ENCODE peak calls at places on chromosomes 11 and 22, in nine cellular contexts. Z, N, M, Y, T, X, E, J and W are unnamed samples.

GRCh38 chr11:44112083-44112865 is 16.8 kb downstream of the EXT2 start:
- DNase-seq in Z (no peak), N (peak), M (no peak), Y (no peak), T (peak), X (peak), E (no peak), J (peak), W (no peak)

GRCh38 chr22:18973264-18974031 is 37.4 kb upstream of the PRODH start:
- DNase-seq in Z (no peak), N (no peak), M (no peak), Y (no peak), T (no peak), X (no peak), E (no peak), J (no peak), W (no peak)

GRCh38 chr22:25078591-25078990 is 121.1 kb upstream of the CRYBB3 start:
- DNase-seq in Z (no peak), N (no peak), M (no peak), Y (no peak), T (no peak), X (peak), E (no peak), J (no peak), W (no peak)

GRCh38 chr11:134253189-134253993 is at the start of the genes ACAD8 and THYN1:
- DNase-seq in Z (peak), N (peak), M (peak), Y (peak), T (peak), X (peak), E (peak), J (peak), W (peak)

GRCh38 chr11:126113963-126114362 is 51.3 kb upstream of the CDON start:
- DNase-seq in Z (no peak), N (no peak), M (no peak), Y (no peak), T (no peak), X (no peak), E (no peak), J (no peak), W (no peak)

GRCh38 chr11:106070606-106071005 is 6.5 kb downstream of the KBTBD3 start:
- DNase-seq in Z (no peak), N (no peak), M (no peak), Y (no peak), T (peak), X (no peak), E (no peak), J (no peak), W (no peak)

GRCh38 chr11:134714021-134714656 is 302.1 kb upstream of the B3GAT1 start:
- DNase-seq in Z (no peak), N (no peak), M (no peak), Y (no peak), T (no peak), X (no peak), E (no peak), J (no peak), W (no peak)

GRCh38 chr11:3669742-3670183 is 1.4 kb downstream of the CHRNA10 start:
- DNase-seq in Z (no peak), N (no peak), M (peak), Y (no peak), T (no peak), X (no peak), E (no peak), J (no peak), W (no peak)

GRCh38 chr11:96204721-96205459 is 138.1 kb downstream of the MAML2 start:
- DNase-seq in Z (no peak), N (no peak), M (no peak), Y (no peak), T (no peak), X (no peak), E (no peak), J (no peak), W (no peak)

GRCh38 chr11:71476031-71476430 is 23.0 kb downstream of the NADSYN1 start:
- DNase-seq in Z (no peak), N (no peak), M (no peak), Y (no peak), T (no peak), X (no peak), E (no peak), J (no peak), W (no peak)

GRCh38 chr22:48440673-48441552 is 1386.8 kb downstream of the BRD1 start:
- DNase-seq in Z (no peak), N (no peak), M (no peak), Y (no peak), T (no peak), X (no peak), E (no peak), J (no peak), W (peak)

GRCh38 chr11:123261345-123262106 is 66.5 kb upstream of the CLMP start:
- DNase-seq in Z (peak), N (peak), M (peak), Y (peak), T (peak), X (peak), E (no peak), J (peak), W (no peak)

GRCh38 chr11:119378851-119379465 is 2.5 kb downstream of the USP2 start:
- DNase-seq in Z (no peak), N (peak), M (no peak), Y (peak), T (no peak), X (no peak), E (no peak), J (no peak), W (no peak)

GRCh38 chr11:112599861-112600533 is 339.3 kb upstream of the PLET1 start:
- DNase-seq in Z (no peak), N (no peak), M (no peak), Y (no peak), T (no peak), X (no peak), E (no peak), J (no peak), W (no peak)

GRCh38 chr11:75254326-75254725 is 13.8 kb downstream of the TPBGL start:
- DNase-seq in Z (no peak), N (no peak), M (no peak), Y (no peak), T (no peak), X (no peak), E (no peak), J (no peak), W (no peak)

GRCh38 chr11:84564180-84564866 is 1062.8 kb downstream of the DLG2 start:
- DNase-seq in Z (peak), N (no peak), M (peak), Y (no peak), T (peak), X (peak), E (peak), J (peak), W (no peak)

GRCh38 chr22:23305922-23306374 is 125.6 kb downstream of the BCR start:
- DNase-seq in Z (no peak), N (peak), M (no peak), Y (no peak), T (no peak), X (peak), E (no peak), J (no peak), W (peak)

GRCh38 chr11:69541001-69541285 is 59.5 kb downstream of the LINC01488 start:
- DNase-seq in Z (no peak), N (no peak), M (no peak), Y (no peak), T (no peak), X (peak), E (no peak), J (no peak), W (no peak)

GRCh38 chr22:39534591-39535301 is 2.2 kb upstream of the RPS19BP1 start:
- DNase-seq in Z (no peak), N (peak), M (peak), Y (peak), T (peak), X (peak), E (no peak), J (no peak), W (no peak)

GRCh38 chr11:72004515-72005346 is 6.0 kb downstream of the IL18BP start:
- DNase-seq in Z (no peak), N (no peak), M (no peak), Y (no peak), T (no peak), X (no peak), E (no peak), J (no peak), W (no peak)

GRCh38 chr11:101914349-101914736 is 467 bp upstream of the CEP126 start:
- DNase-seq in Z (no peak), N (no peak), M (no peak), Y (no peak), T (no peak), X (peak), E (peak), J (no peak), W (no peak)

GRCh38 chr11:697028-697491 is 1.4 kb downstream of the TMEM80 start:
- DNase-seq in Z (no peak), N (no peak), M (peak), Y (no peak), T (peak), X (peak), E (peak), J (peak), W (no peak)

GRCh38 chr11:2301631-2302272 is at the start of the genes C11orf21 and TSPAN32:
- DNase-seq in Z (no peak), N (peak), M (no peak), Y (peak), T (no peak), X (peak), E (no peak), J (no peak), W (no peak)

GRCh38 chr11:75475767-75476650 is 43.0 kb upstream of the KLHL35 start:
- DNase-seq in Z (no peak), N (peak), M (no peak), Y (no peak), T (peak), X (peak), E (no peak), J (peak), W (no peak)

GRCh38 chr11:63919267-63920125 is 2.5 kb upstream of the RCOR2 start:
- DNase-seq in Z (no peak), N (peak), M (peak), Y (no peak), T (no peak), X (no peak), E (no peak), J (no peak), W (no peak)

GRCh38 chr11:63918576-63919171 is 1.7 kb upstream of the RCOR2 start:
- DNase-seq in Z (no peak), N (no peak), M (peak), Y (no peak), T (no peak), X (no peak), E (no peak), J (no peak), W (no peak)

GRCh38 chr11:63922673-63923192 is 5.8 kb upstream of the RCOR2 start:
- DNase-seq in Z (no peak), N (no peak), M (no peak), Y (no peak), T (no peak), X (no peak), E (no peak), J (no peak), W (no peak)

GRCh38 chr11:63920126-63920869 is 3.3 kb upstream of the RCOR2 start:
- DNase-seq in Z (no peak), N (peak), M (peak), Y (no peak), T (no peak), X (no peak), E (no peak), J (no peak), W (no peak)

DNA sequence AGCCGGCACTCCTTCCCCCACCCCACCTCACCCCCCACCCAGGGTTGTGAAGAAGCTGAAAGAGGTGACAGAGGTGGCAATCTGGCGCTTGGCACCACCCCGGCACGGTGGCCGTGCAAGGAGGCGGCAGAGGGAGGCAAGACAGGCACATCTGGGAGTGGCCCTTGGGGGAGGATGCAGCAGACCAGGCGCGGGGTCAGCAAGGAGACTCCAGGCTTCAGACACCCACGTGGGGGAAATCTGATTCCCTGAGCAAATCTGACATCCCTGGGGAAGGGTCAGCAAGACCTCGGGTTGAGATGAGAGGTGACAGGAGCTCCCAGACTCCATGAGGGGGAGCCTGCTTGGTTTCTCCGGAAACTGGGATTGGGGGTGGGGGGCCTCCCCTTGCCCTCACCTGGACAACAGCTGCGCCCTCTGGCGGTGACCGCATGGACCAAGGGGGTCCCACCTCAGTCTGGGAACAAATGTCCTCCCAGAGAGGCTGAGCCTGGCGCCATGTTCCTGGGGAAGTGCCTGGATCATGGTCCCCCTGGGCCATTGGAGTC is 4.0 kb upstream of the RCOR2 start:
- DNase-seq in Z (no peak), N (no peak), M (peak), Y (no peak), T (no peak), X (no peak), E (no peak), J (no peak), W (no peak)
- TF ChIP-seq CTCF in Z (no peak), N (peak), M (peak), Y (peak), T (no peak), X (peak), E (peak), J (peak), W (peak)

GRCh38 chr11:9263840-9264380 is 1.2 kb downstream of the DENND5A start:
- DNase-seq in Z (no peak), N (no peak), M (peak), Y (no peak), T (peak), X (peak), E (no peak), J (no peak), W (no peak)

GRCh38 chr11:9265211-9266131 is at the start of gene DENND5A:
- DNase-seq in Z (peak), N (peak), M (peak), Y (peak), T (peak), X (peak), E (peak), J (peak), W (peak)

GRCh38 chr11:9266132-9266736 is 1.1 kb upstream of the DENND5A start:
- DNase-seq in Z (no peak), N (no peak), M (no peak), Y (no peak), T (no peak), X (no peak), E (no peak), J (no peak), W (no peak)

GRCh38 chr11:9264381-9265210 is 554 bp downstream of the DENND5A start:
- DNase-seq in Z (no peak), N (peak), M (peak), Y (no peak), T (peak), X (peak), E (no peak), J (peak), W (peak)

DNA sequence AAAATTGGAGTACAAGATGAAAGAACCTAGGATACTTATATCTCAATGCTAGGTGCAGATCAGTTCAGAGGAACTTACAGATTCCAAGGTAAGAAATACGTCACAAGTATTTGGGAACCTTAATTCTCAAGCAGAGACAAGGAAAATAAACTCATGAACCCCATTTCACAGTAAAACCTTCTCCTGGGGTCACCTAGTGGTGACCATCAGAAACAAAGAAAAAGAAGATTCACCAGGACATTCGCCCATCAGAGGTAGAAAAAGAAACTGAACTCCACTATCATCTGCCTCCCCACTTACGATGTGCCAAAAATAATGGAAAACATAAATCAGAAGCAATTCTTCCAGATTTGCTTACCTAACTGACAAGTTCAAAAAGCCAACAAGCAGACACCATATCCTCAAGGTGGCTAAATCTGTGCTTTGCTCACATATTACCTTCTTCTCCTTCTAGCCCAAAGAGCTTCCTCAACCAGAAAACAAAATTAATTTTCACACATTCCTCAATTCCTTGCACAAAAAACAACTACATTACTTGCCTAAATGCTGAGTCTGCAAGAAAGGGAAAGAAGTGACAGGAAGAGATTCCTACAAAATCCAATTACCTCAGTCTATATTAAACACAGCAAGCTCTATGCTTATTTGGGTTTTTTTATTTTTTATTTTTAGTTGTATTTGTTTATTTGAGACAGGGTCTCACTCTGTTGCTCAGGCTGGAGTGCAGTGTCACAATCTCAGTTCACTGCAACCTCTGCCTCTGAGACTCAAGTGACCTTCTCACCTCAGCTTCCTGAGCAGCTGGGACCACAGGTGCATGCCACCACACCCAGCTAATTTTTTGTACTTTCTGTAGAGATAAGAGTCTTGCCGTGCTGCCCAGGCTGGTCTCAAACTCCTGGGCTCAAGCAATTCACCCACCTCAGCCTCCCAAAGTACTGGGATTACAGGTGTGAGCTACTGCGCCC is 4.7 kb downstream of the DENND5A start:
- DNase-seq in Z (no peak), N (no peak), M (no peak), Y (no peak), T (no peak), X (no peak), E (no peak), J (no peak), W (peak)
- TF ChIP-seq CTCF in Z (no peak), N (no peak), M (no peak), Y (peak), T (no peak), X (peak), E (peak), J (peak), W (peak)

GRCh38 chr11:117612111-117612510 is 184.9 kb downstream of the DSCAML1 start:
- DNase-seq in Z (no peak), N (no peak), M (no peak), Y (no peak), T (no peak), X (no peak), E (no peak), J (no peak), W (no peak)

GRCh38 chr11:117610901-117611300 is 186.1 kb downstream of the DSCAML1 start:
- DNase-seq in Z (no peak), N (no peak), M (no peak), Y (no peak), T (peak), X (peak), E (no peak), J (peak), W (no peak)

GRCh38 chr11:117606807-117607206 is 190.2 kb downstream of the DSCAML1 start:
- DNase-seq in Z (no peak), N (no peak), M (peak), Y (no peak), T (no peak), X (no peak), E (no peak), J (no peak), W (no peak)

GRCh38 chr11:117607449-117607848 is 189.6 kb downstream of the DSCAML1 start:
- DNase-seq in Z (no peak), N (no peak), M (no peak), Y (no peak), T (no peak), X (no peak), E (no peak), J (no peak), W (no peak)

GRCh38 chr11:117610045-117610444 is 187.0 kb downstream of the DSCAML1 start:
- DNase-seq in Z (no peak), N (no peak), M (peak), Y (no peak), T (peak), X (peak), E (no peak), J (peak), W (no peak)
- TF ChIP-seq CTCF in Z (no peak), N (no peak), M (no peak), Y (no peak), T (no peak), X (no peak), E (no peak), J (no peak), W (no peak)

DNA sequence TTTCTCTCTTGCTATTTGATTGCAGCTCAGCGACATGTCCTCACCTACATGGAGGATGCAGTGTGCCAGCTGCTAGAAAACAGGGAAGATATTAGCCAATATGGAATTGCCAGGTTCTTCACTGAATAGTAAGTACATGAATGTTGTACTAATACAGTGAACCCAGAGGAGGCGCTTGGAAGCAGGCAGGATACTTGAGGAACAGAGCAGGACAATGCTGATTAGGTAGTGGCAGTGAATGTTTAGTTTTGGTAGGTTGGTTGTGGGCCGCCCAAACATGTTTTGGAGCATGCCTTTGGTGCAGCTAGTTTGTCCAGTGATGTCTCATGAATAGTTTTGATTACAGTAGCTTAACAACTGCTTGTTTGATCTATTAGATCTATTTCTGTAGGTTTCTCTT is 50.6 kb downstream of the CSTPP1 start:
- DNase-seq in Z (no peak), N (no peak), M (no peak), Y (no peak), T (no peak), X (no peak), E (no peak), J (peak), W (no peak)
- TF ChIP-seq CTCF in Z (peak), N (no peak), M (no peak), Y (no peak), T (no peak), X (no peak), E (no peak), J (peak), W (no peak)